ENCODE peak calls at places on chromosomes 6 and 20, in seven cellular contexts. Y, S, J, F, E, C and N are unnamed samples. For H3K4me1, the result is how much of the 10 kb centered on the place peaks cover.

GRCh38 chr20:61438285-61438684 is 186.2 kb downstream of the CDH4 start:
- DNase-seq in S (no peak), F (no peak), Y (no peak), J (no peak), C (no peak), E (no peak), N (no peak)

GRCh38 chr6:32105433-32105832 is 3.7 kb downstream of the TNXB start:
- DNase-seq in S (no peak), C (no peak), Y (peak), E (peak), F (no peak), J (no peak), N (peak)

GRCh38 chr6:21305827-21306469 is 287.6 kb upstream of the SOX4 start:
- DNase-seq in E (no peak), J (no peak), S (no peak), C (no peak), F (no peak), Y (peak), N (peak)

GRCh38 chr20:34639755-34640222 is 37.1 kb downstream of the PIGU start:
- DNase-seq in J (peak), C (no peak), S (no peak), F (peak), Y (peak), E (no peak), N (no peak)

GRCh38 chr20:32018269-32019155 is 8.3 kb downstream of the CCM2L start:
- DNase-seq in C (peak), Y (no peak), S (peak), F (peak), E (no peak), J (peak), N (peak)

GRCh38 chr6:98880486-98880885 is 46.1 kb downstream of the POU3F2 start:
- DNase-seq in J (no peak), E (peak), S (peak), F (no peak), Y (no peak), C (no peak), N (no peak)

GRCh38 chr20:29443819-29444218 is 1813.6 kb upstream of the DEFB115 start:
- DNase-seq in F (no peak), S (peak), E (no peak), Y (no peak), J (no peak), C (no peak), N (no peak)

GRCh38 chr6:167695831-167696230 is 130.9 kb upstream of the AFDN start:
- DNase-seq in E (no peak), S (no peak), F (no peak), C (no peak), Y (no peak), J (no peak), N (no peak)

GRCh38 chr20:41185013-41185757 is 47.8 kb downstream of the PLCG1 start:
- DNase-seq in F (no peak), C (no peak), J (no peak), E (no peak), S (no peak), Y (no peak), N (no peak)

GRCh38 chr20:33686984-33687366 is 790 bp upstream of the E2F1 start:
- DNase-seq in E (no peak), C (no peak), F (no peak), S (no peak), J (no peak), Y (no peak), N (no peak)

GRCh38 chr6:148367418-148368024 is 24.9 kb downstream of the SASH1 start:
- DNase-seq in E (peak), C (no peak), J (no peak), Y (peak), S (peak), F (peak), N (peak)
- H3K4me1 ChIP-seq in E (under half), C (under half), J (under half), Y (under half), S (under half), F (half or more), N (under half)

DNA sequence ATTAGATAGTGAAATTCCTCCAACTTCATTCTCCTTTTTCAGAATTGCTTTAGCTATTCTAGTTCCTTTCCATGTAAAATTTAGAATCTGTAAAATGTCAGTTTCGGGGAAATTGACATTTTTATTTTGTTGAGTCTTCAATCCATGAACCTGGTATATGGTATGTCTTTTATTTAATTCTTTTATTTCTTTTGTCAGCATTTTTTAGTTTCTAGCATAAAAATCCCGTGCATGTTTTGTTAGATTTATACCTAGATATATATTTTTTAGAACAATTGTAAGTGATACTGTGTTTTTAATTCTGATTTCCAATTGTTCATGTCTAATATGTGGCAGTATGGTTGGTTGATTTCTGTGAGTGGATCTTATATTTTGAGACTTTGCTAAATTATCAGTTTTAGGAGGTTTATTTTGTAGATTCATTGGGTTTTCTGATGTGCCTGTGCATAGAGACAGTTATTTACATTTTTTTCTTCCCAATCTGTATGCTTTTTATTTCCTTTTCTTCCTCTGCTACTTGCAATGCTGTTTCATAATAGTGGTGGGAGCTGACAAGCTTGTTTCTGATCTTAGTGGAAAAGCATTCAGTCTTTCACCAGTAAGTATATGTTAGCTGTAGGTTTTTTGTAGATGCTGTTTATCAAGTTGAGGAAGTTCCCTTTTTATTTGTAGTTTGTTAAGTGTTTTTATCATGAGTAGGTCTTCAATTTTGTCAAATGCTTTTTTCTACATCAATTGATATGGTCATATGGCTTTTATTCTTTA is 13.7 kb downstream of the TAB2 start:
- DNase-seq in S (no peak), Y (peak), C (no peak), E (no peak), F (no peak), J (no peak), N (peak)
- H3K4me1 ChIP-seq in S (half or more), Y (under half), C (under half), E (half or more), F (half or more), J (under half), N (under half)

GRCh38 chr20:10856237-10856636 is 182.4 kb upstream of the JAG1 start:
- DNase-seq in E (no peak), C (no peak), J (no peak), Y (no peak), S (no peak), F (no peak), N (no peak)

GRCh38 chr20:10855031-10855430 is 181.2 kb upstream of the JAG1 start:
- DNase-seq in F (no peak), S (no peak), C (no peak), J (no peak), Y (no peak), E (no peak), N (peak)

GRCh38 chr20:10855778-10856177 is 182.0 kb upstream of the JAG1 start:
- DNase-seq in E (no peak), J (no peak), S (no peak), F (no peak), Y (no peak), C (no peak), N (no peak)

GRCh38 chr20:10848810-10849370 is 175.1 kb upstream of the JAG1 start:
- DNase-seq in F (no peak), Y (peak), E (no peak), C (no peak), J (no peak), S (no peak), N (peak)

DNA sequence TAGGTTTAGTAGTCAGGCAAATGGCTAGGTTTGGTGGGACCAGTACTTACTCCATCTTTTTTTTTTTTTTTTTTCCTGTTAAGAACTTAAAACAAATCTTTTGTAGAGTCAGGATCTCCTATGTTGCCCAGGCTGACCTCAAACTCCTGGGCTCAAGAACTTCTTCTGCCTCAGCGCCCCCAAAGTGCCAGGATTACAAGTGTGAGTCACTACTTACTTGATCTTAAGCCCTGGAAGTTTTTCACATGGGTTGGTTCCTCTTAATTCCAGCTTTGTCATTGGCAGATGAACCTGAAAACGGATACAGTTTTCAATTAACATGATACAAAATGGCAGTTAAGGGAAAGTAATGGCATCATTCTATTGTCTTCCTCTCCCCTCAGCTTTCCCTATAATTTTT is 179.4 kb upstream of the JAG1 start:
- DNase-seq in E (no peak), Y (no peak), F (no peak), S (no peak), C (no peak), J (no peak), N (peak)
- H3K4me1 ChIP-seq in E (under half), Y (under half), F (under half), S (under half), C (under half), J (under half), N (under half)

GRCh38 chr6:34697904-34698557 is 1.5 kb upstream of the ILRUN start:
- DNase-seq in S (no peak), Y (no peak), C (peak), E (no peak), F (no peak), J (no peak), N (no peak)

GRCh38 chr6:34696189-34696738 is 303 bp downstream of the ILRUN start:
- DNase-seq in J (no peak), E (no peak), C (peak), S (no peak), Y (peak), F (no peak), N (peak)

GRCh38 chr6:34696739-34697543 is at the start of gene ILRUN:
- DNase-seq in S (peak), Y (peak), E (peak), C (peak), J (peak), F (peak), N (peak)

GRCh38 chr6:34695729-34696188 is 808 bp downstream of the ILRUN start:
- DNase-seq in C (peak), F (no peak), E (no peak), J (no peak), S (no peak), Y (no peak), N (no peak)

DNA sequence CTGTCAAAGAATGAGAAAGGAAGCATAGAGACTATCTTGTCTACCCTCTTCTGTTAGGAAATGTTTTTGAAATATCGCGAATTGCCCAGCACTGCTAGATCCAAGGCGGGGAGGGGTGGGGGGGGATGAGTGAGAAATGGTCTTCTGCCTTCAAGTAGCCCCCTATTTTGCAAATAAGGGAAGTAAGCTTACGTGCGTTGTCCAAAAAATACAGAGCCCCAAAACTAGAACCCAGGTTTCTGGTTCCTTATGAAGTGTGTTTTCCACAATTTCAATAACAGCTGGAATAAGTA is 923 bp upstream of the ILRUN start:
- DNase-seq in C (peak), Y (no peak), S (no peak), E (no peak), F (no peak), J (no peak), N (no peak)
- H3K4me1 ChIP-seq in C (under half), Y (under half), S (under half), E (under half), F (under half), J (under half), N (under half)

DNA sequence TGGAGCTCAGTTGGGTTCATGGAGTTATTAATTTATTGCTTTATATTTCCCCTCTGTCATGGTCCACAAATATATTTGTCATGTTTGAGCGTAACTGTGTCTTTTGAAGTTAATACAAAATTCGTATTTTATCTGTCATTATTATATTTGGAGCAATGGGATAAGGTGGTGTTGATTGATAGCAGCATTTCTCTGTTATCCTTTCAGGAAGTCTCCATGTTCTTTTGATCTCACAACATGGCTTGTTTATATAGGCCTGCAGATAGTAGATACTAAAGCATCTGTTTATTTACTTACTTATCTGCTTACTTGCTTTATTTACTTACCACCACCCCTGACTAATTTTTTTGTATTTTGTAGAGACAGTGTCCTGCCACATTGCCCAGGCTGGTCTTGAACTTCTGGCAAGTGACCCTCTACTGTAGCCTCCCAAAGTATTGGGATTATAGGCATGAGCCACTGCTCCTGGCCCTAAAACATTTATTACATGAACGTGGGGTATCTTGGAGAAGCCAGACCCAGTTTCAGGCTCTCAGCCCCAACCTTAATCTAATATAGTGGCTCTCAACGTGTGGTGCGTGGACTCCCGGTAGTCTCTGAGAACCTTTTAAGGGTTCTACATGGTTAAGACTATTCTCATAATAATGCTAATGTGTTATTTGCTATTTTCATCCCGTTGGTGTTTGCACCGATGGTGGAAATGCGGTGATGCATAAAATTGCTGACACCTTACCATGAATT is 104.2 kb downstream of the NCOA3 start:
- DNase-seq in J (no peak), F (no peak), C (no peak), S (no peak), E (no peak), Y (no peak), N (no peak)
- H3K4me1 ChIP-seq in J (under half), F (under half), C (under half), S (half or more), E (under half), Y (under half), N (under half)

GRCh38 chr6:85451586-85452306 is 1.9 kb downstream of the NT5E start:
- DNase-seq in C (no peak), E (no peak), J (no peak), S (no peak), F (no peak), Y (peak), N (no peak)

GRCh38 chr6:85449818-85450577 is at the start of gene NT5E:
- DNase-seq in J (peak), C (no peak), F (peak), S (peak), E (no peak), Y (peak), N (peak)

GRCh38 chr6:85452441-85452881 is 2.6 kb downstream of the NT5E start:
- DNase-seq in E (no peak), J (no peak), S (no peak), C (no peak), Y (peak), F (no peak), N (peak)

GRCh38 chr6:85450578-85450884 is 648 bp downstream of the NT5E start:
- DNase-seq in F (no peak), Y (peak), C (no peak), E (no peak), S (no peak), J (no peak), N (no peak)

DNA sequence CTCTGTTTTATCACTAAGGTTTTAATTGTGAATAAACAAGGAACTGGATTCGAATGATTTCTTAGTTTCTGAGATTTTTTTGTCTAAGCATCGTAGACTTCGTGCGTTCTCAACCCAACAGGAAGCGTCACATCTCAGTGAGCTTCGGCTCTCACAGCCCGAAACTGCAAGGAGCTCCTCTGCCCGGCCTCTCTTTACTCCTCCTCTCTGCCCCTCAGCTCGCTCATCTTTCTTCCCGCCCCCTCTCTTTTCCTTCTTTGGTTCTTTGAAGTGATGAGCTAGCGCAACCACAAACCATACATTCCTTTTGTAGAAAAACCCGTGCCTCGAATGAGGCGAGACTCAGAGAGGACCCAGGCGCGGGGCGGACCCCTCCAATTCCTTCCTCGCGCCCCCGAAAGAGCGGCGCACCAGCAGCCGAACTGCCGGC is 480 bp upstream of the NT5E start:
- DNase-seq in F (peak), Y (peak), E (peak), J (peak), C (no peak), S (peak), N (peak)
- H3K4me1 ChIP-seq in F (under half), Y (under half), E (under half), J (under half), C (under half), S (under half), N (under half)

GRCh38 chr20:50636601-50637539 is 54.5 kb downstream of the RIPOR3 start:
- DNase-seq in Y (peak), E (no peak), F (peak), C (no peak), J (no peak), S (no peak), N (no peak)

GRCh38 chr20:50633361-50633760 is 58.0 kb downstream of the RIPOR3 start:
- DNase-seq in C (no peak), S (no peak), Y (no peak), J (no peak), F (no peak), E (no peak), N (no peak)

GRCh38 chr20:50634191-50634590 is 57.2 kb downstream of the RIPOR3 start:
- DNase-seq in E (no peak), F (no peak), S (no peak), C (no peak), J (no peak), Y (no peak), N (no peak)

GRCh38 chr20:50635676-50636600 is 55.4 kb downstream of the RIPOR3 start:
- DNase-seq in J (no peak), C (peak), S (peak), F (peak), Y (peak), E (peak), N (peak)

DNA sequence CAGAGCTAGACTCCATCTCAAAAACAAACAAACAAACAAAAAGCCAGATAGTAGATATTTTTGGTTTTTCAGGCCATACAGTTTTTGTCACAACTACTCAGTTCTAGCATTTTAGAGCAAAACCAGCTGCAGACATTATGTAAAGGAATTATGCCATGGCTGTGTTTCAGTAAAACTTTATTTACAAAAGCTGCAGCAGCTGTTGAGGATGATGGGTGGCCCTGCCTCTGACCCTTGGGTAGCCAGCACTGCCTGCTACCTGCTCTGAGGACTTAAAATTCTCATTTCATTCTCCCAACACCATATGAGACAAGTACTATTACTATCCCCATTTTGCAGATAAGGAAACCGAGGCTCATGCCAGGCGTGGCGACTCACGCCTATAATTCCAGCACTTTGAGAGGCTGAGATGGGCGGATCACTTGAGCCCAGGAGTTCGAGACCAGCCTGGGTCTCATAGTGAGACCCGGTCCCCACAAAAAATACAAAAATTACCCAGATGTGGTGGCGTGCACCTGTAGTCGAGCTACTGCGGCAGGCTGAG is 56.3 kb downstream of the RIPOR3 start:
- DNase-seq in Y (no peak), J (no peak), F (no peak), S (no peak), E (no peak), C (no peak), N (no peak)
- H3K4me1 ChIP-seq in Y (under half), J (under half), F (under half), S (under half), E (under half), C (under half), N (under half)

DNA sequence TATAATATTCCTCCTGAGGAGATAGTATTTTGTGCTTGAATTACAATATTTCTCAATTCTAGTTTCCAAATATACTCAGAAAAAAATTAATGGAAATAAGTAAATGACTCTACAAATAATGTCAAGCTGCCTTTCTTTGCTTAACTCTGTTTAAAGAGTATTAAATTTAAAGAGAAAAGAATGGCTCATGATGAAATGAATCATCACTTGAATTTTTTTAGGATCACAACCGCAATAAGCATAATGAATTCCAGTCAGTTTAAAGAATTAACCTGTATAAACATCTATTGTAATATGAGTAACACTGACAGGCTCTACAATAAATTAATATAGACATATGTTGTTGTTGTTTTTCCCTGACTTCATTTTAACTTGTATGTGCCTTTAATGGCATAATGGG is 266.2 kb upstream of the ADGRB3 start:
- DNase-seq in E (no peak), S (no peak), J (no peak), F (no peak), Y (no peak), C (no peak), N (no peak)
- H3K4me1 ChIP-seq in E (under half), S (under half), J (under half), F (under half), Y (under half), C (under half), N (under half)

GRCh38 chr6:56669041-56669440 is 26.4 kb upstream of the DST start:
- DNase-seq in S (no peak), J (no peak), C (no peak), F (no peak), E (no peak), Y (no peak), N (no peak)
- H3K4me1 ChIP-seq in S (under half), J (under half), C (under half), F (under half), E (under half), Y (under half), N (under half)

GRCh38 chr6:94501546-94501945 is 1075.8 kb upstream of the MANEA start:
- DNase-seq in C (no peak), J (no peak), F (no peak), Y (peak), S (no peak), E (no peak), N (no peak)
- H3K4me1 ChIP-seq in C (under half), J (under half), F (under half), Y (under half), S (under half), E (under half), N (under half)